ENCODE peak calls at places on chromosomes 12 and 14, in five cellular contexts. I, F, E, Q and B are unnamed samples.

GRCh38 chr12:63870838-63871237 is 26.3 kb downstream of the SRGAP1 start:
- DNase-seq in I (no peak), F (no peak), E (no peak), Q (no peak), B (no peak)

GRCh38 chr12:131370321-131370720 is 340.6 kb upstream of the SFSWAP start:
- DNase-seq in I (no peak), F (no peak), E (no peak), Q (no peak), B (no peak)

GRCh38 chr14:79638647-79639266 is 572.5 kb downstream of the DIO2 start:
- DNase-seq in I (no peak), F (no peak), E (no peak), Q (no peak), B (no peak)

GRCh38 chr12:44960423-44960822 is 84.3 kb upstream of the NELL2 start:
- DNase-seq in I (no peak), F (no peak), E (no peak), Q (no peak), B (no peak)

GRCh38 chr12:130835011-130835410 is 4.0 kb downstream of the STX2 start:
- DNase-seq in I (no peak), F (no peak), E (no peak), Q (no peak), B (no peak)

GRCh38 chr12:34398366-34398705 is 376.0 kb downstream of the ALG10 start:
- DNase-seq in I (no peak), F (peak), E (no peak), Q (no peak), B (no peak)

GRCh38 chr12:57148469-57149308 is 1.3 kb upstream of the LRP1-AS start:
- DNase-seq in I (peak), F (peak), E (no peak), Q (peak), B (peak)

GRCh38 chr14:77007339-77007974 is 21.1 kb downstream of the IRF2BPL start:
- DNase-seq in I (no peak), F (no peak), E (no peak), Q (no peak), B (no peak)

GRCh38 chr12:63826002-63826585 is 18.4 kb upstream of the SRGAP1 start:
- DNase-seq in I (no peak), F (no peak), E (peak), Q (no peak), B (peak)

GRCh38 chr12:95993907-95994306 is 2.2 kb downstream of the HAL start:
- DNase-seq in I (no peak), F (no peak), E (no peak), Q (no peak), B (no peak)

GRCh38 chr14:89491701-89492381 is 74.8 kb upstream of the FOXN3 start:
- DNase-seq in I (no peak), F (no peak), E (peak), Q (no peak), B (peak)

GRCh38 chr12:132505105-132505851 is 15.3 kb downstream of the FBRSL1 start:
- DNase-seq in I (peak), F (no peak), E (no peak), Q (no peak), B (no peak)

GRCh38 chr12:85369365-85370154 is 89.5 kb downstream of the ALX1 start:
- DNase-seq in I (no peak), F (no peak), E (peak), Q (no peak), B (no peak)

GRCh38 chr12:69476276-69477017 is 6.3 kb downstream of the FRS2 start:
- DNase-seq in I (no peak), F (no peak), E (no peak), Q (no peak), B (peak)

GRCh38 chr12:6827982-6828670 is at the start of gene P3H3:
- DNase-seq in I (peak), F (no peak), E (peak), Q (peak), B (peak)

GRCh38 chr14:38079268-38079667 is 128.4 kb upstream of the SSTR1 start:
- DNase-seq in I (no peak), F (no peak), E (no peak), Q (no peak), B (peak)

GRCh38 chr12:3185260-3185870 is 108.2 kb downstream of the TSPAN9 start:
- DNase-seq in I (peak), F (no peak), E (no peak), Q (no peak), B (no peak)

GRCh38 chr14:105855893-105856675 is 329.7 kb downstream of the TMEM121 start:
- DNase-seq in I (peak), F (peak), E (no peak), Q (peak), B (no peak)

GRCh38 chr14:91891721-91892220 is 24.4 kb upstream of the TC2N start:
- DNase-seq in I (no peak), F (no peak), E (peak), Q (no peak), B (peak)

GRCh38 chr12:118190266-118190665 is 54.3 kb downstream of the PEBP1 start:
- DNase-seq in I (no peak), F (no peak), E (peak), Q (no peak), B (peak)

GRCh38 chr12:121806556-121807308 is 2.9 kb downstream of the SETD1B start:
- DNase-seq in I (no peak), F (no peak), E (peak), Q (no peak), B (peak)

GRCh38 chr12:56299308-56299852 is 750 bp downstream of the CS start:
- DNase-seq in I (no peak), F (no peak), E (no peak), Q (no peak), B (peak)

GRCh38 chr12:68455676-68456345 is 123.6 kb upstream of the MDM1 start:
- DNase-seq in I (no peak), F (no peak), E (no peak), Q (no peak), B (no peak)

GRCh38 chr14:33063521-33063920 is 124.8 kb downstream of the NPAS3 start:
- DNase-seq in I (no peak), F (no peak), E (no peak), Q (no peak), B (no peak)

GRCh38 chr14:35789651-35790050 is 19.4 kb downstream of the RALGAPA1 start:
- DNase-seq in I (no peak), F (no peak), E (peak), Q (no peak), B (peak)

GRCh38 chr12:67681145-67681778 is 32.7 kb downstream of the DYRK2 start:
- DNase-seq in I (no peak), F (no peak), E (peak), Q (no peak), B (peak)

GRCh38 chr12:26195641-26196423 is 459 bp downstream of the SSPN start:
- DNase-seq in I (peak), F (peak), E (peak), Q (peak), B (peak)

GRCh38 chr12:84994436-84994835 is 41.6 kb downstream of the TSPAN19 start:
- DNase-seq in I (no peak), F (no peak), E (no peak), Q (no peak), B (peak)

GRCh38 chr12:120540445-120540844 is 6.3 kb downstream of the RNF10 start:
- DNase-seq in I (no peak), F (no peak), E (no peak), Q (no peak), B (peak)

GRCh38 chr14:65438266-65438933 is 25.9 kb downstream of the FUT8 start:
- DNase-seq in I (no peak), F (no peak), E (no peak), Q (no peak), B (no peak)

GRCh38 chr12:21416611-21417121 is 20.8 kb upstream of the PYROXD1 start:
- DNase-seq in I (no peak), F (no peak), E (peak), Q (no peak), B (no peak)

GRCh38 chr14:96252323-96253052 is 3.5 kb upstream of the BDKRB1 start:
- DNase-seq in I (no peak), F (no peak), E (no peak), Q (no peak), B (no peak)

GRCh38 chr14:50860478-50861086 is 11.3 kb upstream of the ABHD12B start:
- DNase-seq in I (peak), F (peak), E (peak), Q (peak), B (peak)
- H3K4me3 ChIP-seq in I (peak), F (peak), E (peak), Q (peak), B (peak)

GRCh38 chr14:71855399-71856036 is 76.7 kb upstream of the RGS6 start:
- DNase-seq in I (peak), F (no peak), E (peak), Q (no peak), B (peak)
- TF ChIP-seq CTCF in I (peak), F (no peak), E (peak), Q (no peak), B (peak)

DNA sequence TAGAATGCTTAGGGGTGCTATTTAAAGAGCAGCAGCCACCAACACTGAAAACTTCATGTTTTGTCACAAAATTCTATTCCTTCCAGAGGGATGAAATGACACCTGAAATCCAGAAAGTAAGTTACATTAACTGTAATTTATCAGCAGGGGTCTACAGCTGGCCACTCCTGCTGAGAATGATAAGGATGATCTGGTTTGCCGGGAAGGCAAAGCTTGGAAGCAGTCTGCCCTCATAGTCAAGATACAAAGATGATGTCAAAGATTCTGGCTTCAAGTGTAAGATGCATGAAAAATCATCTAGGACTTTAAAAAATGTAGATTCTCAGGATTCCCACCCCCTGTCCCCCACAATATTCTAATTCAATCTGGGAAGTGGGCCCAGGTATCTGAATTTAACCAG is 58.4 kb downstream of the DCAF5 start:
- DNase-seq in I (no peak), F (no peak), E (no peak), Q (no peak), B (no peak)
- H3K4me3 ChIP-seq in I (no peak), F (no peak), E (no peak), Q (no peak), B (no peak)

GRCh38 chr14:69242311-69243224 is 17.4 kb upstream of the GALNT16 start:
- DNase-seq in I (no peak), F (peak), E (peak), Q (no peak), B (peak)
- TF ChIP-seq CTCF in I (peak), F (peak), E (peak), Q (peak), B (peak)

GRCh38 chr12:88578821-88579518 is 1.3 kb downstream of the KITLG start:
- DNase-seq in I (no peak), F (no peak), E (no peak), Q (peak), B (peak)
- H3K4me3 ChIP-seq in I (peak), F (peak), E (peak), Q (peak), B (peak)

GRCh38 chr12:5773550-5773949 is 171.5 kb downstream of the ANO2 start:
- DNase-seq in I (no peak), F (no peak), E (no peak), Q (no peak), B (no peak)
- TF ChIP-seq CTCF in I (no peak), F (no peak), E (no peak), Q (no peak), B (no peak)